ENCODE peak calls at places on chromosomes 13 and 19, in ten cellular contexts. X, T, L, S, Y, A, I, Z, B and E are unnamed samples.

GRCh38 chr13:114039471-114040141 is 65.7 kb upstream of the C13orf46 start:
- DNase-seq in T (no peak), Z (no peak), S (no peak), Y (no peak), L (no peak), X (no peak), I (no peak), B (no peak), A (no peak), E (no peak)

GRCh38 chr19:52200044-52200443 is 10.2 kb downstream of the PPP2R1A start:
- DNase-seq in Y (peak; percentile 46), L (peak; percentile 77), X (no peak), A (no peak), T (no peak), I (peak; percentile 26), S (no peak), Z (no peak), B (no peak), E (no peak)

GRCh38 chr19:49932041-49932451 is 2.7 kb upstream of the NUP62 start:
- DNase-seq in T (no peak), A (no peak), X (no peak), L (no peak), Y (no peak), I (no peak), Z (no peak), B (no peak), S (no peak), E (no peak)

GRCh38 chr19:18364826-18365528 is 21.0 kb upstream of the GDF15 start:
- DNase-seq in Z (no peak), T (peak; percentile 80), X (no peak), B (no peak), Y (peak; percentile 100), A (peak; percentile 26), L (peak; percentile 100), S (no peak), I (peak; percentile 42), E (peak; percentile 90)

GRCh38 chr13:41064493-41064892 is 3.2 kb downstream of the WBP4 start:
- DNase-seq in Y (peak; percentile 75), A (no peak), B (no peak), X (no peak), L (peak; percentile 67), Z (no peak), S (no peak), T (peak; percentile 69), I (no peak), E (no peak)

GRCh38 chr19:3358919-3359849 is 7.2 kb upstream of the NFIC start:
- DNase-seq in I (peak; percentile 78), L (peak; percentile 72), X (peak; percentile 49), Y (peak; percentile 61), S (peak; percentile 40), A (peak; percentile 28), T (peak; percentile 41), Z (peak; percentile 59), B (no peak), E (no peak)

GRCh38 chr13:111174377-111174776 is 59.3 kb downstream of the ARHGEF7 start:
- DNase-seq in B (no peak), S (no peak), I (no peak), Y (no peak), X (no peak), T (no peak), Z (no peak), L (no peak), A (no peak), E (no peak)

GRCh38 chr13:112330479-112331407 is 45.4 kb upstream of the SPACA7 start:
- DNase-seq in X (no peak), B (peak; percentile 57), Z (no peak), Y (no peak), S (no peak), A (no peak), I (no peak), T (no peak), L (no peak), E (no peak)

GRCh38 chr19:40933025-40933424 is 51.0 kb upstream of the CYP2A7 start:
- DNase-seq in X (no peak), A (no peak), B (peak; percentile 73), S (no peak), I (no peak), Y (no peak), T (peak; percentile 11), L (peak; percentile 30), Z (no peak), E (no peak)

GRCh38 chr13:44141213-44141724 is 232.4 kb upstream of the SERP2 start:
- DNase-seq in I (no peak), Y (no peak), Z (no peak), L (peak; percentile 36), T (peak; percentile 7), B (no peak), A (peak; percentile 20), S (no peak), X (no peak), E (no peak)

GRCh38 chr13:111614009-111614408 is 293.6 kb downstream of the TEX29 start:
- DNase-seq in B (peak; percentile 26), Z (no peak), A (no peak), X (no peak), L (no peak), Y (no peak), I (no peak), T (no peak), S (no peak), E (no peak)

GRCh38 chr13:44786724-44787123 is 202.5 kb downstream of the NUFIP1 start:
- DNase-seq in A (no peak), T (no peak), Z (no peak), I (no peak), Y (peak; percentile 63), X (no peak), S (no peak), L (peak; percentile 50), B (no peak), E (no peak)

GRCh38 chr13:23673867-23674605 is 103.8 kb downstream of the TNFRSF19 start:
- DNase-seq in A (no peak), I (no peak), Z (no peak), T (no peak), B (no peak), Y (peak; percentile 68), X (no peak), L (no peak), S (no peak), E (no peak)

GRCh38 chr19:5078179-5078578 is 109.3 kb downstream of the KDM4B start:
- DNase-seq in I (no peak), L (no peak), T (no peak), X (no peak), B (no peak), A (no peak), Z (peak; percentile 26), S (no peak), Y (no peak), E (no peak)

GRCh38 chr13:57629821-57630235 is 1.7 kb upstream of the PCDH17 start:
- DNase-seq in Z (peak; percentile 31), X (no peak), B (peak; percentile 99), Y (peak; percentile 93), S (no peak), I (peak; percentile 91), A (no peak), T (no peak), L (peak; percentile 84), E (peak; percentile 45)

GRCh38 chr19:40433391-40434216 is 7.8 kb upstream of the SERTAD1 start:
- DNase-seq in A (peak; percentile 77), T (peak; percentile 89), B (peak; percentile 93), S (peak; percentile 78), Y (peak; percentile 91), Z (peak; percentile 35), X (peak; percentile 76), L (peak; percentile 97), I (peak; percentile 89), E (peak; percentile 86)

GRCh38 chr13:103188688-103189326 is 122.6 kb upstream of the SLC10A2 start:
- DNase-seq in X (no peak), L (peak; percentile 61), T (peak; percentile 40), Y (peak; percentile 67), S (no peak), Z (no peak), I (no peak), A (peak; percentile 13), B (no peak), E (no peak)

GRCh38 chr13:108957369-108958012 is 328.1 kb downstream of the MYO16 start:
- DNase-seq in Z (no peak), I (no peak), A (no peak), T (peak; percentile 91), L (peak; percentile 70), Y (peak; percentile 77), X (no peak), B (no peak), S (no peak), E (peak; percentile 80)

GRCh38 chr13:73880365-73880764 is 253.8 kb downstream of the KLF12 start:
- DNase-seq in L (peak; percentile 15), X (no peak), A (no peak), S (no peak), T (no peak), B (no peak), Z (no peak), Y (peak; percentile 11), I (no peak), E (no peak)

GRCh38 chr19:36972594-36972993 is 56.5 kb downstream of the ZNF568 start:
- DNase-seq in Y (no peak), I (no peak), L (no peak), Z (no peak), B (no peak), X (no peak), S (no peak), T (no peak), A (no peak), E (no peak)
- H3K4me3 ChIP-seq in Y (peak overlapping the region; percentile 88), I (peak overlapping the region; percentile 85), L (peak overlapping the region; percentile 59), Z (peak overlapping the region; percentile 72), B (no peak overlapping the region), X (peak overlapping the region; percentile 54), S (peak overlapping the region; percentile 73), T (no peak overlapping the region), A (no peak overlapping the region), E (peak overlapping the region; percentile 53)

GRCh38 chr19:55678121-55678671 is 3.2 kb downstream of the EPN1 start:
- DNase-seq in T (no peak), B (no peak), L (no peak), Z (no peak), Y (no peak), I (peak; percentile 45), A (peak; percentile 96), X (peak; percentile 90), S (no peak), E (no peak)
- H3K27ac ChIP-seq in T (no peak overlapping the region), B (no peak overlapping the region), L (no peak overlapping the region), Z (no peak overlapping the region), Y (no peak overlapping the region), I (peak overlapping the region; percentile 97), A (peak overlapping the region; percentile 97), X (peak overlapping the region; percentile 94), S (no peak overlapping the region), E (no peak overlapping the region)

GRCh38 chr19:11807099-11807380 is 7.0 kb upstream of the ZNF440 start:
- DNase-seq in Y (no peak), X (no peak), S (no peak), A (no peak), B (no peak), L (no peak), I (no peak), Z (no peak), T (no peak), E (no peak)
- H3K9me3 ChIP-seq in Y (peaks cover 4% of the 10 kb centered on the region), X (no peaks in the 10 kb centered on the region), S (no peaks in the 10 kb centered on the region), A (peaks cover 13% of the 10 kb centered on the region), B (peaks cover 39% of the 10 kb centered on the region), L (no peaks in the 10 kb centered on the region), I (peaks cover 44% of the 10 kb centered on the region), Z (peaks cover 28% of the 10 kb centered on the region), T (peaks cover 19% of the 10 kb centered on the region), E (peaks cover 9% of the 10 kb centered on the region)

DNA sequence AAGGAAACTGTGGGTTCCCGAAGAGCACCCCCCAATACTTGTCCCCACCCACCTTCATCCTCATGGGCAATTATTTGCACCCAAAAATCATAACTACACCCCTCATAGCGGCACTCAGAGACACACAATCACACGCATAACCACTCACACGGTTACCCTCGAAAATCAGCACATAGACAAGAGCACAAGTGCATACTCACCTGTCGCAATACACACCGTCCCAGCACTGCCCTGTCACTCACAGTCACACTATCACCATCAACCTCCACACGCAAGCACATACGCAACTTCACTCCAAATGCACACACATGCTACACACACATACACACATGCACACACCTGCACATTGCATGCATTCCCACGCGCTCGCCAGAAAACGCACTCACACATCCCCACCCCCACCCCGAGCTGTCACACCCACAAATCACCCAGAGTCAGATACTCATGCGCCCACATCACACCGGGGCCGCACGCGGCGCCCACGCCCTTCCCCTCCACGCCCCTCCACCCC is 535 bp downstream of the COL5A3 start:
- DNase-seq in I (no peak), A (no peak), Y (no peak), T (no peak), S (no peak), L (no peak), B (no peak), X (no peak), Z (no peak), E (no peak)
- H3K4me3 ChIP-seq in I (peak overlapping the region; percentile 69), A (no peak overlapping the region), Y (peak overlapping the region; percentile 64), T (no peak overlapping the region), S (peak overlapping the region; percentile 51), L (no peak overlapping the region), B (no peak overlapping the region), X (peak overlapping the region; percentile 22), Z (no peak overlapping the region), E (no peak overlapping the region)